ENCODE peak calls at places on chromosomes 16 and 17, in nine cellular contexts. U is sigmoid colon, S is spleen, Z is A549, V is uterus, D is heart left ventricle, Q is testis, O is ovary, G is H1. L is an unnamed sample. For H3K4me1, the result is how much of the 10 kb centered on the place peaks cover.

GRCh38 chr16:89412811-89413210 is 77.5 kb downstream of the ANKRD11 start:
- DNase-seq in D (peak), O (no peak), Q (no peak), G (no peak), S (no peak), U (no peak), Z (no peak), V (no peak), L (no peak)

GRCh38 chr16:30434852-30435251 is 5.0 kb upstream of the DCTPP1 start:
- DNase-seq in O (no peak), G (no peak), V (no peak), S (no peak), Q (no peak), Z (no peak), D (no peak), U (no peak), L (no peak)

GRCh38 chr16:678858-679807 is 1.1 kb upstream of the STUB1 start:
- DNase-seq in G (peak), V (peak), D (peak), Z (peak), Q (peak), U (peak), O (peak), S (peak), L (no peak)

GRCh38 chr16:27585200-27585599 is 35.3 kb downstream of the KATNIP start:
- DNase-seq in S (no peak), U (no peak), G (no peak), O (no peak), D (no peak), Z (no peak), Q (no peak), V (no peak), L (no peak)

GRCh38 chr16:878071-878784 is 77.7 kb upstream of the GNG13 start:
- DNase-seq in U (peak), Z (peak), Q (no peak), V (no peak), D (no peak), O (no peak), S (no peak), G (peak), L (no peak)

GRCh38 chr17:74642995-74643394 is 19.5 kb upstream of the CD300E start:
- DNase-seq in Q (no peak), S (no peak), D (no peak), Z (no peak), O (no peak), V (no peak), G (no peak), U (no peak), L (no peak)

GRCh38 chr17:51372345-51373004 is 112.1 kb downstream of the UTP18 start:
- DNase-seq in O (no peak), U (no peak), Z (peak), Q (peak), S (no peak), G (no peak), D (peak), V (no peak), L (peak)

GRCh38 chr16:56921571-56921970 is 10.4 kb upstream of the HERPUD1 start:
- DNase-seq in V (no peak), S (no peak), Q (no peak), D (no peak), U (peak), O (no peak), G (no peak), Z (no peak), L (no peak)

GRCh38 chr17:57357830-57358426 is 101.6 kb downstream of the MSI2 start:
- DNase-seq in V (no peak), U (no peak), Q (no peak), O (no peak), D (no peak), G (no peak), Z (no peak), S (no peak), L (no peak)

GRCh38 chr16:88993006-88993787 is 16.2 kb upstream of the CBFA2T3 start:
- DNase-seq in U (no peak), V (no peak), G (no peak), O (no peak), S (peak), Z (no peak), D (no peak), Q (no peak), L (no peak)

GRCh38 chr16:10752843-10753523 is 9.3 kb downstream of the NUBP1 start:
- DNase-seq in G (no peak), O (no peak), D (peak), Z (no peak), U (no peak), S (peak), V (no peak), Q (peak), L (peak)

GRCh38 chr16:82011199-82011641 is at the start of gene SDR42E1:
- DNase-seq in S (peak), U (no peak), O (no peak), D (peak), G (no peak), Z (peak), Q (peak), V (peak), L (no peak)

GRCh38 chr16:24713379-24713778 is 16.1 kb upstream of the TNRC6A start:
- DNase-seq in U (no peak), S (no peak), Q (no peak), V (no peak), Z (no peak), D (no peak), O (no peak), G (no peak), L (no peak)

GRCh38 chr16:21645261-21645721 is 7.1 kb downstream of the IGSF6 start:
- DNase-seq in D (no peak), V (no peak), Z (no peak), G (no peak), O (no peak), U (no peak), S (no peak), Q (no peak), L (no peak)

GRCh38 chr17:9021985-9022552 is 759 bp downstream of the NTN1 start:
- DNase-seq in Q (peak), S (no peak), U (peak), G (peak), O (no peak), V (peak), Z (no peak), D (peak), L (no peak)

GRCh38 chr16:25110392-25110947 is 1.1 kb upstream of the LCMT1 start:
- DNase-seq in S (no peak), Q (no peak), Z (peak), O (no peak), D (no peak), G (no peak), V (no peak), U (no peak), L (no peak)

GRCh38 chr16:54077412-54077821 is 209.2 kb downstream of the IRX3 start:
- DNase-seq in D (no peak), U (no peak), Q (no peak), Z (peak), O (no peak), V (no peak), S (no peak), G (no peak), L (no peak)

GRCh38 chr17:5793899-5794298 is 209.6 kb upstream of the NLRP1 start:
- DNase-seq in O (no peak), S (no peak), V (no peak), Q (no peak), U (no peak), Z (no peak), G (no peak), D (no peak), L (no peak)

GRCh38 chr16:51359141-51359960 is 208.3 kb upstream of the SALL1 start:
- DNase-seq in O (peak), Q (no peak), S (no peak), V (peak), D (no peak), U (peak), Z (no peak), G (peak), L (peak)

GRCh38 chr17:27546624-27547300 is 84.2 kb upstream of the LGALS9 start:
- DNase-seq in D (no peak), Z (no peak), U (no peak), V (no peak), S (peak), O (no peak), Q (no peak), G (no peak), L (no peak)

GRCh38 chr17:50051082-50051576 is 4.8 kb upstream of the ITGA3 start:
- DNase-seq in D (no peak), G (no peak), O (no peak), U (no peak), V (no peak), Q (no peak), S (peak), Z (peak), L (no peak)

GRCh38 chr16:11085025-11085485 is 140.7 kb downstream of the CLEC16A start:
- DNase-seq in Z (no peak), G (no peak), D (no peak), V (peak), Q (no peak), S (no peak), U (peak), O (no peak), L (no peak)

GRCh38 chr16:74771656-74772315 is 2.8 kb downstream of the FA2H start:
- DNase-seq in O (no peak), D (no peak), Z (no peak), S (no peak), Q (no peak), G (no peak), V (no peak), U (no peak), L (no peak)

GRCh38 chr17:42895185-42895555 is 5.4 kb upstream of the G6PC1 start:
- DNase-seq in O (peak), G (no peak), Z (peak), D (no peak), Q (peak), S (no peak), U (peak), V (peak), L (no peak)

GRCh38 chr16:84326545-84326944 is 31.9 kb downstream of the WFDC1 start:
- DNase-seq in Q (no peak), D (no peak), S (no peak), O (no peak), Z (no peak), G (no peak), U (peak), V (no peak), L (no peak)

GRCh38 chr17:54900457-54901229 is at the start of gene TOM1L1:
- DNase-seq in Z (peak), S (no peak), Q (peak), V (peak), U (peak), O (peak), G (peak), D (peak), L (peak)

GRCh38 chr17:47316316-47316715 is 7.4 kb upstream of the EFCAB13 start:
- DNase-seq in D (no peak), S (no peak), U (no peak), V (no peak), Q (no peak), G (no peak), O (no peak), Z (no peak), L (no peak)

GRCh38 chr16:62208934-62209333 is 172.7 kb upstream of the CDH8 start:
- DNase-seq in V (no peak), D (no peak), Z (no peak), G (no peak), O (no peak), U (no peak), Q (no peak), S (no peak), L (no peak)

GRCh38 chr17:6554871-6555330 is 1.5 kb downstream of the PITPNM3 start:
- DNase-seq in Z (no peak), D (no peak), S (no peak), G (no peak), O (peak), V (no peak), U (no peak), Q (no peak), L (no peak)

GRCh38 chr16:10078541-10078949 is 103.7 kb downstream of the GRIN2A start:
- DNase-seq in D (no peak), U (no peak), Q (no peak), O (no peak), G (peak), S (no peak), V (no peak), Z (no peak), L (no peak)

GRCh38 chr16:11302977-11303376 is 21.8 kb upstream of the PRM1 start:
- DNase-seq in G (no peak), Z (no peak), O (no peak), S (no peak), U (no peak), Q (no peak), V (no peak), D (no peak), L (no peak)

GRCh38 chr17:19387921-19388521 is 1.0 kb upstream of the MFAP4 start:
- DNase-seq in O (no peak), U (peak), Z (no peak), G (no peak), D (no peak), V (no peak), Q (no peak), S (peak), L (no peak)

GRCh38 chr17:61168506-61168905 is 231.1 kb upstream of the TBX2 start:
- DNase-seq in O (no peak), Q (no peak), D (no peak), U (no peak), S (no peak), V (no peak), G (no peak), Z (no peak), L (no peak)

GRCh38 chr17:60157487-60158040 is 7.8 kb downstream of the CA4 start:
- DNase-seq in S (no peak), D (no peak), Z (no peak), V (no peak), Q (no peak), U (no peak), O (no peak), G (peak), L (no peak)

GRCh38 chr17:82296511-82297279 is 20.7 kb downstream of the CD7 start:
- DNase-seq in O (no peak), G (no peak), Q (no peak), V (peak), U (no peak), Z (no peak), S (no peak), D (no peak), L (no peak)

GRCh38 chr16:9075299-9076071 is 16.0 kb upstream of the HAPSTR1 start:
- DNase-seq in V (no peak), S (no peak), Q (no peak), D (no peak), Z (no peak), G (no peak), U (no peak), O (no peak), L (no peak)

GRCh38 chr16:87661561-87661960 is 59.3 kb downstream of the JPH3 start:
- DNase-seq in Z (peak), D (peak), G (peak), U (no peak), O (no peak), Q (peak), V (no peak), S (no peak), L (peak)

GRCh38 chr17:3675886-3676285 is 7.3 kb downstream of the EMC6 start:
- DNase-seq in O (no peak), G (no peak), U (no peak), S (no peak), V (no peak), Z (no peak), Q (no peak), D (no peak), L (no peak)

GRCh38 chr16:68869492-68870084 is 26.3 kb downstream of the TANGO6 start:
- DNase-seq in D (no peak), G (no peak), U (no peak), O (no peak), Q (no peak), S (no peak), Z (no peak), V (no peak), L (no peak)

GRCh38 chr17:14069251-14069981 is at the start of gene COX10:
- DNase-seq in U (peak), D (peak), V (peak), Z (peak), S (peak), O (peak), G (peak), Q (peak), L (peak)
- TF ChIP-seq POLR2A in U (peak), D (peak), V (peak), Z (peak), S (no peak), O (peak), G (peak), Q (no peak), L (peak)

GRCh38 chr17:76149214-76149613 is 8.2 kb upstream of the FOXJ1 start:
- DNase-seq in U (no peak), Q (no peak), G (no peak), O (no peak), D (no peak), Z (no peak), S (peak), V (no peak), L (no peak)

GRCh38 chr17:76146053-76146875 is 5.2 kb upstream of the FOXJ1 start:
- DNase-seq in D (no peak), G (no peak), V (no peak), Z (no peak), O (no peak), U (peak), Q (no peak), S (peak), L (no peak)

GRCh38 chr17:76148015-76148326 is 6.9 kb upstream of the FOXJ1 start:
- DNase-seq in G (no peak), U (no peak), Z (no peak), D (no peak), S (no peak), Q (no peak), O (no peak), V (no peak), L (no peak)

GRCh38 chr17:76145231-76146052 is 4.4 kb upstream of the FOXJ1 start:
- DNase-seq in O (no peak), Z (no peak), U (peak), V (no peak), S (peak), Q (no peak), D (no peak), G (no peak), L (peak)

GRCh38 chr17:76147211-76148014 is 6.4 kb upstream of the FOXJ1 start:
- DNase-seq in G (no peak), Q (no peak), Z (no peak), U (peak), S (peak), D (no peak), V (no peak), O (no peak), L (no peak)
- H3K4me1 ChIP-seq in G (under half), Q (under half), Z (under half), U (under half), S (half or more), D (under half), V (under half), O (under half), L (under half)

GRCh38 chr17:75853410-75853809 is 1.7 kb downstream of the WBP2 start:
- DNase-seq in S (no peak), D (no peak), G (no peak), U (peak), O (no peak), V (no peak), Q (no peak), Z (no peak), L (no peak)

GRCh38 chr17:75855310-75856061 is at the start of gene WBP2:
- DNase-seq in Z (peak), U (peak), D (peak), G (peak), V (peak), O (peak), Q (peak), S (peak), L (peak)

GRCh38 chr17:75854111-75854748 is 905 bp downstream of the WBP2 start:
- DNase-seq in G (no peak), U (peak), Q (peak), O (peak), D (no peak), Z (peak), V (no peak), S (peak), L (no peak)

GRCh38 chr17:75856062-75856681 is 1.0 kb upstream of the WBP2 start:
- DNase-seq in S (no peak), Z (peak), U (no peak), Q (peak), V (no peak), G (no peak), D (peak), O (no peak), L (peak)

GRCh38 chr17:75854881-75855309 is 240 bp downstream of the WBP2 start:
- DNase-seq in S (no peak), Q (no peak), D (no peak), O (no peak), Z (no peak), U (no peak), G (no peak), V (no peak), L (peak)
- TF ChIP-seq POLR2A in S (no peak), Q (no peak), D (no peak), O (no peak), Z (peak), U (peak), G (no peak), V (no peak), L (peak)

DNA sequence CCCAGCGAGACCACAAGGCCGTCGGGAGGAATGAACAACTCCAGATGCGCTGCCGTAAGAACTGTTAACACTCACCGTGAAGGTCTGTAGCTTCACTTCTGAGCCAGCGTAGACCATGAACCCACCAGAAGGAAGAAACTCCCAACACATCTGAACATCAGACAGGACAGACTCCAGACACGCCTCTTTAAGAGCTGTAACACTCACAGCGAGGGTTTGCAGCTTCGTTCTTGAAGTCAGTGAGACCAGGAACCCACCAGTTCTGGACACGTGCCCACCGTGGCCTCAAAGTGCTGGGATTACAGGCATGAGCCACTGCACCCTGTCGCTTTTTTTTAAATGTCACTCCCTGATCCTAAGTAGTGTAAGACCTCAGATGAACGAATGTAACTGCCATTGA is 17.3 kb downstream of the KPNA2 start:
- DNase-seq in O (no peak), V (no peak), S (no peak), D (no peak), U (no peak), G (no peak), Z (no peak), Q (peak), L (peak)
- H3K4me1 ChIP-seq in O (under half), V (under half), S (under half), D (under half), U (under half), G (under half), Z (under half), Q (under half), L (under half)

L was measured in tibial nerve.